ENCODE peak calls at places on chromosomes 5 and 9, in nine cellular contexts. B is HFFc6, O is WTC11, E is upper lobe of right lung, X is lower leg skin, D is brain microvascular endothelial cell, W is heart right ventricle, J is endothelial cell, Y is PC-9. A is an unnamed sample.

GRCh38 chr5:39024884-39025283 is 49.3 kb downstream of the RICTOR start:
- DNase-seq in X (no peak), O (no peak), W (no peak), Y (no peak), D (no peak), J (no peak), E (no peak), B (peak; percentile 38), A (no peak)

GRCh38 chr5:112125910-112126309 is 293.2 kb downstream of the EPB41L4A start:
- DNase-seq in E (no peak), J (no peak), W (no peak), B (no peak), X (no peak), O (no peak), Y (no peak), D (no peak), A (no peak)

GRCh38 chr9:118570076-118570475 is 799.2 kb downstream of the BRINP1 start:
- DNase-seq in D (no peak), O (no peak), W (no peak), X (no peak), B (no peak), E (no peak), J (no peak), Y (no peak), A (no peak)

GRCh38 chr9:134127616-134128015 is 8.3 kb upstream of the WDR5 start:
- DNase-seq in D (no peak), O (no peak), Y (no peak), X (no peak), B (no peak), E (no peak), J (no peak), W (no peak), A (no peak)

GRCh38 chr9:114039484-114039883 is 38.6 kb downstream of the AMBP start:
- DNase-seq in O (no peak), Y (no peak), X (no peak), E (no peak), W (no peak), D (no peak), J (no peak), B (no peak), A (no peak)

GRCh38 chr5:121982500-121983261 is 20.9 kb downstream of the SRFBP1 start:
- DNase-seq in E (no peak), X (no peak), J (no peak), O (no peak), W (no peak), B (no peak), Y (no peak), D (no peak), A (no peak)

GRCh38 chr9:116151966-116152381 is 1.6 kb upstream of the PAPPA start:
- DNase-seq in Y (peak; percentile 25), X (no peak), J (no peak), W (no peak), O (no peak), E (no peak), B (peak; percentile 90), D (peak; percentile 86), A (no peak)

GRCh38 chr5:151571270-151572173 is 19.6 kb downstream of the FAT2 start:
- DNase-seq in W (no peak), E (no peak), J (no peak), X (peak; percentile 82), O (no peak), Y (no peak), B (no peak), D (no peak), A (no peak)

GRCh38 chr9:109908459-109909390 is 128.7 kb downstream of the PALM2AKAP2 start:
- DNase-seq in W (no peak), E (no peak), X (no peak), J (no peak), O (no peak), Y (no peak), B (peak; percentile 84), D (peak; percentile 62), A (no peak)

GRCh38 chr5:157870837-157871834 is 12.2 kb upstream of the CLINT1 start:
- DNase-seq in W (no peak), Y (no peak), E (no peak), J (no peak), O (no peak), X (peak; percentile 18), D (peak; percentile 68), B (peak; percentile 33), A (no peak)

GRCh38 chr5:109412981-109413402 is 3.2 kb upstream of the PJA2 start:
- DNase-seq in X (no peak), Y (no peak), O (no peak), D (no peak), W (no peak), J (no peak), E (no peak), B (no peak), A (no peak)

GRCh38 chr9:89880721-89881120 is 275.9 kb downstream of the GADD45G start:
- DNase-seq in X (peak; percentile 60), J (no peak), D (no peak), B (no peak), O (no peak), W (no peak), Y (no peak), E (peak; percentile 22), A (no peak)

GRCh38 chr5:172065431-172066065 is 59.1 kb upstream of the FBXW11 start:
- DNase-seq in X (peak; percentile 80), B (no peak), D (no peak), J (no peak), O (no peak), E (no peak), Y (peak; percentile 20), W (no peak), A (no peak)

GRCh38 chr9:18105996-18106595 is 367.9 kb upstream of the ADAMTSL1 start:
- DNase-seq in Y (no peak), O (no peak), B (no peak), X (no peak), W (no peak), E (no peak), D (no peak), J (no peak), A (no peak)

GRCh38 chr9:7691909-7692308 is 107.7 kb downstream of the DMAC1 start:
- DNase-seq in E (no peak), Y (no peak), B (no peak), D (no peak), J (no peak), O (no peak), X (no peak), W (no peak), A (no peak)

GRCh38 chr9:79129865-79130480 is 441.8 kb upstream of the TLE4 start:
- DNase-seq in D (peak; percentile 66), J (peak; percentile 70), Y (peak; percentile 51), E (no peak), O (peak; percentile 55), X (peak; percentile 87), B (peak; percentile 59), W (peak; percentile 18), A (no peak)

GRCh38 chr9:99743455-99743854 is 78.2 kb upstream of the NR4A3 start:
- DNase-seq in D (no peak), X (no peak), W (no peak), J (no peak), E (no peak), B (no peak), O (no peak), Y (no peak), A (no peak)

GRCh38 chr9:129761293-129761900 is 8.6 kb upstream of the PTGES start:
- DNase-seq in Y (no peak), X (no peak), W (peak; percentile 60), J (no peak), D (peak; percentile 60), E (no peak), O (no peak), B (no peak), A (no peak)

GRCh38 chr9:109883623-109884022 is 103.6 kb downstream of the PALM2AKAP2 start:
- DNase-seq in W (no peak), B (no peak), E (no peak), D (no peak), Y (no peak), J (no peak), O (no peak), X (no peak), A (no peak)

GRCh38 chr5:8340739-8341344 is 471.9 kb downstream of the MTRR start:
- DNase-seq in W (no peak), B (peak; percentile 18), J (no peak), X (no peak), Y (no peak), E (no peak), O (no peak), D (peak; percentile 57), A (no peak)

DNA sequence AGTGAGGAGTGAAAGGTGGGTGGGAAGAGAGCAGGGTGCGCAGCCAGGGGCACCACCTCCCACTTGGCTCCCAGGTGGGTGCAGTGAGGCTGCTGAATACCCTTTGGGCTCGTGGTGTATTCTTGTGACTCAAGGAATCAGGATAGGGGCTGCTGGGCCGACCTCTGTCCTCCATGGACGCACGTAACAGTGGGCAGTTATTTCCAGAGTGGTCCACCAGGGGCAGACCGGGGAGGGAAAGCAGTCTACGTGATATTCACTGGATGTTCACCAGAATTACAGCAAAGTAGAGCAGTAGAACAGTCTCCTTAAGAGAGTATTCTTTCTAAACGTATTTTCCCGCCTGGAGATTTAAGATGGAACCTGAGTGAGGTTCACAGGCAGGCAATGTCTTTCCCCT is 88.5 kb downstream of the SYK start:
- DNase-seq in B (no peak), O (peak; percentile 54), X (peak; percentile 70), W (no peak), D (no peak), Y (no peak), E (no peak), J (peak; percentile 48), A (no peak)
- TF ChIP-seq CTCF in B (peak; percentile 28), O (peak; percentile 25), X (no peak), W (no peak), D (peak; percentile 41), Y (no peak), E (no peak), J (peak; percentile 55), A (no peak)

GRCh38 chr9:83433841-83434240 is 104.4 kb downstream of the FRMD3 start:
- DNase-seq in O (no peak), E (no peak), X (no peak), D (no peak), B (no peak), W (no peak), J (no peak), Y (no peak), A (no peak)
- TF ChIP-seq CTCF in O (no peak), E (no peak), X (no peak), D (no peak), B (no peak), W (no peak), J (no peak), Y (no peak), A (no peak)

DNA sequence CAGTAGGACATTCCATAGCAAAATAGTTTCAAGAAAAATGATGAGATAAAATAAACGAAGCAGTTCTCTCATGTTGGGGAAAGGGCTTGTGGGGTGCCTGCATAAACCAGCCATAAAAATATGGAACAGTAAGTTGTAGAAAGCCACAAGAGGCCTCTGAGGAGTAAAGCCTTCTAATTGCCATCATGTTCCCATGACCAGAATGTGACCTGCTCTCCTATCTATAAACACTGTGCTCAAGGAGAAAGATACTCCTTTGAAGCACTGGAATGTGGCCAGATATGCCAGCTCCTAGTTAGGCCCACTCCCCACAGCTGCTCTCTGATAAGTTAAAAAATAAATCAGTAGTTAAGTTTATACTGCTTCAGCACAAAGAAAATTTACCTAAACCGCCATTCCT is 65.8 kb downstream of the SETX start:
- DNase-seq in O (no peak), B (no peak), X (no peak), Y (no peak), E (no peak), J (no peak), W (no peak), D (peak; percentile 18), A (no peak)
- TF ChIP-seq CTCF in O (no peak), B (no peak), X (no peak), Y (no peak), E (no peak), J (no peak), W (no peak), D (no peak), A (no peak)

GRCh38 chr5:74394924-74395880 is 245.3 kb downstream of the ENC1 start:
- DNase-seq in Y (peak; percentile 91), D (no peak), B (no peak), O (peak; percentile 83), X (peak; percentile 78), E (no peak), W (no peak), J (peak; percentile 25), A (no peak)
- TF ChIP-seq CTCF in Y (peak; percentile 61), D (peak; percentile 18), B (no peak), O (no peak), X (no peak), E (no peak), W (no peak), J (peak; percentile 13), A (no peak)